ENCODE peak calls at places on chromosomes 11 and 22, in six cellular contexts. P is gastrocnemius medialis, J is OCI-LY7, H is kidney, G is GM12865, N is Caco-2. B is an unnamed sample.

GRCh38 chr11:123430736-123431356 is 777 bp downstream of the GRAMD1B start:
- DNase-seq in P (peak; percentile 31), J (no peak), H (peak; percentile 88), G (peak; percentile 81), N (no peak), B (peak; percentile 84)

GRCh38 chr11:58905716-58906547 is 33.4 kb upstream of the GLYATL1 start:
- DNase-seq in P (peak; percentile 42), J (no peak), H (no peak), G (no peak), N (no peak), B (no peak)

GRCh38 chr22:23133922-23134321 is 7.9 kb downstream of the RSPH14 start:
- DNase-seq in P (no peak), J (no peak), H (peak; percentile 46), G (no peak), N (no peak), B (no peak)

GRCh38 chr11:86692746-86693145 is 20.3 kb upstream of the ME3 start:
- DNase-seq in P (no peak), J (no peak), H (no peak), G (no peak), N (no peak), B (no peak)

GRCh38 chr22:19862616-19863246 is 8.1 kb upstream of the GNB1L start:
- DNase-seq in P (no peak), J (no peak), H (peak; percentile 10), G (no peak), N (no peak), B (no peak)

GRCh38 chr11:119363874-119364590 is 17.5 kb downstream of the USP2 start:
- DNase-seq in P (peak; percentile 74), J (peak; percentile 83), H (peak; percentile 87), G (peak; percentile 32), N (peak; percentile 92), B (peak; percentile 90)

GRCh38 chr11:93735627-93736026 is 5.7 kb downstream of the TAF1D start:
- DNase-seq in P (no peak), J (no peak), H (no peak), G (no peak), N (no peak), B (no peak)

GRCh38 chr11:131145806-131146205 is 224.6 kb upstream of the NTM start:
- DNase-seq in P (no peak), J (no peak), H (no peak), G (no peak), N (no peak), B (no peak)

GRCh38 chr11:801097-801780 is 3.2 kb upstream of the SLC25A22 start:
- DNase-seq in P (no peak), J (no peak), H (no peak), G (no peak), N (no peak), B (no peak)

GRCh38 chr11:80638296-80638695 is 1197.5 kb upstream of the TENM4 start:
- DNase-seq in P (no peak), J (no peak), H (no peak), G (no peak), N (no peak), B (no peak)

GRCh38 chr22:20238567-20239062 is 29.5 kb downstream of the RTN4R start:
- DNase-seq in P (no peak), J (peak; percentile 63), H (no peak), G (peak; percentile 58), N (peak; percentile 75), B (peak; percentile 93)

GRCh38 chr11:117334896-117335295 is 7.2 kb downstream of the CEP164 start:
- DNase-seq in P (no peak), J (no peak), H (no peak), G (no peak), N (no peak), B (no peak)

GRCh38 chr11:134363592-134363991 is 31.8 kb downstream of the GLB1L2 start:
- DNase-seq in P (no peak), J (peak; percentile 4), H (peak; percentile 25), G (no peak), N (no peak), B (no peak)

GRCh38 chr11:46930089-46930488 is 6.5 kb upstream of the CSTPP1 start:
- DNase-seq in P (no peak), J (no peak), H (no peak), G (no peak), N (no peak), B (no peak)

GRCh38 chr11:123478352-123478986 is 48.4 kb downstream of the GRAMD1B start:
- DNase-seq in P (peak; percentile 36), J (peak; percentile 67), H (no peak), G (peak; percentile 80), N (peak; percentile 77), B (no peak)

GRCh38 chr22:50294319-50294656 is 13.2 kb downstream of the PLXNB2 start:
- DNase-seq in P (no peak), J (no peak), H (no peak), G (no peak), N (no peak), B (no peak)

GRCh38 chr22:30291334-30291892 is 2.1 kb upstream of the CASTOR1 start:
- DNase-seq in P (no peak), J (no peak), H (no peak), G (no peak), N (no peak), B (no peak)

GRCh38 chr22:29143848-29144785 is 61.6 kb upstream of the EMID1 start:
- DNase-seq in P (peak; percentile 63), J (no peak), H (no peak), G (no peak), N (no peak), B (peak; percentile 21)

GRCh38 chr11:124676386-124676785 is 2.7 kb downstream of the SPA17 start:
- DNase-seq in P (no peak), J (no peak), H (no peak), G (no peak), N (no peak), B (no peak)

GRCh38 chr22:25051073-25051472 is 98.6 kb downstream of the KIAA1671 start:
- DNase-seq in P (no peak), J (no peak), H (no peak), G (peak; percentile 14), N (no peak), B (no peak)

GRCh38 chr11:119504366-119504765 is 81.4 kb upstream of the THY1 start:
- DNase-seq in P (no peak), J (no peak), H (no peak), G (no peak), N (no peak), B (no peak)

GRCh38 chr11:76849376-76849775 is 11.3 kb upstream of the ACER3 start:
- DNase-seq in P (no peak), J (no peak), H (no peak), G (no peak), N (no peak), B (no peak)

GRCh38 chr11:27367881-27368280 is 4.9 kb upstream of the CCDC34 start:
- DNase-seq in P (no peak), J (no peak), H (no peak), G (no peak), N (no peak), B (no peak)

GRCh38 chr22:24834845-24835570 is 29.0 kb downstream of the SGSM1 start:
- DNase-seq in P (no peak), J (peak; percentile 25), H (no peak), G (peak; percentile 4), N (peak; percentile 52), B (no peak)

GRCh38 chr22:41512421-41513194 is 31.7 kb downstream of the POLR3H start:
- DNase-seq in P (peak; percentile 90), J (no peak), H (no peak), G (no peak), N (no peak), B (peak; percentile 28)

GRCh38 chr22:46068908-46069481 is 81.3 kb upstream of the PPARA start:
- DNase-seq in P (peak; percentile 38), J (peak; percentile 13), H (peak; percentile 65), G (no peak), N (no peak), B (no peak)

GRCh38 chr11:19954899-19955298 is 205.4 kb downstream of the DBX1 start:
- DNase-seq in P (no peak), J (no peak), H (no peak), G (no peak), N (no peak), B (no peak)

GRCh38 chr11:65188486-65188885 is 6.8 kb downstream of the CAPN1 start:
- DNase-seq in P (no peak), J (no peak), H (peak; percentile 46), G (no peak), N (no peak), B (no peak)

GRCh38 chr11:19577849-19578619 is 134.6 kb upstream of the NAV2 start:
- DNase-seq in P (peak; percentile 28), J (no peak), H (peak; percentile 82), G (no peak), N (no peak), B (no peak)

GRCh38 chr11:70668204-70669202 is 270.2 kb downstream of the CTTN start:
- DNase-seq in P (no peak), J (no peak), H (no peak), G (no peak), N (no peak), B (no peak)

GRCh38 chr11:2944953-2945756 is 15.9 kb upstream of the PHLDA2 start:
- DNase-seq in P (peak; percentile 74), J (no peak), H (peak; percentile 97), G (no peak), N (no peak), B (no peak)

GRCh38 chr22:22670076-22670795 is 25.8 kb downstream of the GGTLC2 start:
- DNase-seq in P (no peak), J (no peak), H (no peak), G (peak; percentile 22), N (no peak), B (no peak)

GRCh38 chr11:69088676-69089146 is 40.0 kb downstream of the TPCN2 start:
- DNase-seq in P (peak; percentile 47), J (peak; percentile 78), H (peak; percentile 63), G (peak; percentile 85), N (peak; percentile 94), B (peak; percentile 96)

GRCh38 chr22:42560781-42561180 is 7.0 kb downstream of the SERHL2 start:
- DNase-seq in P (no peak), J (peak; percentile 64), H (no peak), G (peak; percentile 49), N (no peak), B (peak; percentile 42)
- TF ChIP-seq CTCF in P (peak; percentile 51), J (peak; percentile 89), H (peak; percentile 34), G (peak; percentile 44), N (peak; percentile 44), B (peak; percentile 33)

GRCh38 chr11:106493751-106494150 is 416.3 kb downstream of the AASDHPPT start:
- DNase-seq in P (no peak), J (no peak), H (no peak), G (no peak), N (no peak), B (no peak)
- TF ChIP-seq CTCF in P (no peak), J (no peak), H (no peak), G (no peak), N (no peak), B (no peak)

DNA sequence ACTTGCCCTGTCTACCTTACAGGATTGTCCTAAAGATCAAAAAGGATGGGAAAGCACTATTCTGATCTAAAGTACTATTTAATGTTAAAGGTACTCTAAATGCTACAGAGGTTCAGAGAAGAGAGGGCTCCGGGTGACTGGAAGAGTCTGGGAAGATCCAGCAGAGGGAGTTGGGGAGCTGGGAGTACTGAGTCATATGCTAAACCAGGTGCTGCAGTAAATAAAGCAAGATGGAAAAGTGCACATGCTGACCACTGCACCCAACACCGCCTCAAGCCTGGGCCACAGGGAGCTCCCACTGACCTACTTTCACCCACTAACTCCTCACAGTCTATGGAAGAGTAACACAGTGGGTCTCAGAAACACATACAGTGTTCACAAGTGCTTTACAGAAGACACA is 49.3 kb downstream of the WT1 start:
- DNase-seq in P (no peak), J (no peak), H (no peak), G (no peak), N (peak; percentile 54), B (no peak)
- TF ChIP-seq CTCF in P (no peak), J (peak; percentile 19), H (no peak), G (no peak), N (peak; percentile 84), B (no peak)

GRCh38 chr22:17754233-17754925 is 19.9 kb downstream of the BID start:
- DNase-seq in P (no peak), J (peak; percentile 41), H (no peak), G (peak; percentile 38), N (no peak), B (no peak)
- TF ChIP-seq CTCF in P (no peak), J (peak; percentile 49), H (peak; percentile 9), G (peak; percentile 29), N (peak; percentile 22), B (peak; percentile 52)